ENCODE peak calls at places on chromosome 2, in four cellular contexts. X is body of pancreas, T is immature natural killer cell, J is NCI-H2081. W is an unnamed sample.
A peak's percentile ranks its signal among the peaks of the same experiment; 100 is the strongest.

GRCh38 chr2:85997016-85997970 is 108.4 kb downstream of the POLR1A start:
- DNase-seq in X (no peak), T (no peak), J (no peak), W (no peak)

GRCh38 chr2:65129613-65130439 is at the start of gene RAB1A:
- DNase-seq in X (peak; percentile 99), T (peak; percentile 97), J (peak; percentile 99), W (peak; percentile 97)

GRCh38 chr2:189566046-189566445 is 14.5 kb downstream of the SLC40A1 start:
- DNase-seq in X (no peak), T (no peak), J (no peak), W (no peak)

GRCh38 chr2:204628926-204629661 is 83.8 kb downstream of the PARD3B start:
- DNase-seq in X (no peak), T (no peak), J (peak; percentile 15), W (no peak)

GRCh38 chr2:120589782-120590608 is 145.7 kb upstream of the GLI2 start:
- DNase-seq in X (no peak), T (no peak), J (no peak), W (no peak)

GRCh38 chr2:145851730-145852129 is 1331.8 kb upstream of the ZEB2 start:
- DNase-seq in X (no peak), T (no peak), J (no peak), W (no peak)

GRCh38 chr2:68391099-68391498 is 26.0 kb downstream of the PLEK start:
- DNase-seq in X (no peak), T (no peak), J (no peak), W (no peak)

GRCh38 chr2:97871096-97871780 is 124.5 kb downstream of the TMEM131 start:
- DNase-seq in X (no peak), T (no peak), J (no peak), W (no peak)

GRCh38 chr2:112818094-112818902 is 18.3 kb downstream of the IL1B start:
- DNase-seq in X (peak; percentile 29), T (no peak), J (no peak), W (no peak)

GRCh38 chr2:27156739-27157475 is 8.1 kb downstream of the TCF23 start:
- DNase-seq in X (no peak), T (no peak), J (no peak), W (no peak)

GRCh38 chr2:124489686-124490085 is 464.6 kb downstream of the CNTNAP5 start:
- DNase-seq in X (no peak), T (no peak), J (no peak), W (no peak)